ENCODE peak calls at places on chromosomes 2 and 18, in nine cellular contexts. One of them, this sample, is unnamed.

GRCh38 chr2:230205034-230205433 is 14.8 kb downstream of the SP110 start:
- DNase-seq in activated T-cell treated with anti-CD3 and anti-CD28 coated beads, Interleukin-2, amount 50 U/mL, for 72 hours: no peak
- DNase-seq in lung microvascular endothelial cell: no peak
- DNase-seq in activated naive CD4-positive, alpha-beta T cell treated with anti-CD3 and anti-CD28 coated beads, Interleukin-2, amount 10 ng/mL, durations not matched to agents 7 days and 5 days: no peak
- DNase-seq in mesothelial cell of epicardium: no peak
- DNase-seq in NCI-H2171: no peak
- DNase-seq in GM23248: no peak
- DNase-seq in effector memory CD8-positive, alpha-beta T cell: no peak
- DNase-seq in cardiac septum: no peak
- DNase-seq in this sample: no peak

GRCh38 chr18:57959278-57959677 is 84.7 kb upstream of the NEDD4L start:
- DNase-seq in lung microvascular endothelial cell: peak
- DNase-seq in NCI-H2171: no peak
- DNase-seq in mesothelial cell of epicardium: no peak
- DNase-seq in effector memory CD8-positive, alpha-beta T cell: no peak
- DNase-seq in cardiac septum: no peak
- DNase-seq in activated naive CD4-positive, alpha-beta T cell treated with anti-CD3 and anti-CD28 coated beads, Interleukin-2, amount 10 ng/mL, durations not matched to agents 7 days and 5 days: no peak
- DNase-seq in GM23248: peak
- DNase-seq in activated T-cell treated with anti-CD3 and anti-CD28 coated beads, Interleukin-2, amount 50 U/mL, for 72 hours: no peak
- DNase-seq in this sample: peak

GRCh38 chr2:23287250-23287704 is 97.7 kb upstream of the KLHL29 start:
- DNase-seq in activated naive CD4-positive, alpha-beta T cell treated with anti-CD3 and anti-CD28 coated beads, Interleukin-2, amount 10 ng/mL, durations not matched to agents 7 days and 5 days: no peak
- DNase-seq in effector memory CD8-positive, alpha-beta T cell: no peak
- DNase-seq in cardiac septum: no peak
- DNase-seq in lung microvascular endothelial cell: no peak
- DNase-seq in NCI-H2171: no peak
- DNase-seq in mesothelial cell of epicardium: peak
- DNase-seq in GM23248: peak
- DNase-seq in activated T-cell treated with anti-CD3 and anti-CD28 coated beads, Interleukin-2, amount 50 U/mL, for 72 hours: no peak
- DNase-seq in this sample: no peak

GRCh38 chr2:126655066-126655465 is 892 bp upstream of the GYPC start:
- DNase-seq in cardiac septum: peak
- DNase-seq in activated T-cell treated with anti-CD3 and anti-CD28 coated beads, Interleukin-2, amount 50 U/mL, for 72 hours: no peak
- DNase-seq in NCI-H2171: no peak
- DNase-seq in lung microvascular endothelial cell: no peak
- DNase-seq in GM23248: peak
- DNase-seq in mesothelial cell of epicardium: no peak
- DNase-seq in activated naive CD4-positive, alpha-beta T cell treated with anti-CD3 and anti-CD28 coated beads, Interleukin-2, amount 10 ng/mL, durations not matched to agents 7 days and 5 days: no peak
- DNase-seq in effector memory CD8-positive, alpha-beta T cell: no peak
- DNase-seq in this sample: no peak

GRCh38 chr2:176079285-176079830 is 4.4 kb downstream of the EVX2 start:
- DNase-seq in lung microvascular endothelial cell: no peak
- DNase-seq in NCI-H2171: no peak
- DNase-seq in cardiac septum: no peak
- DNase-seq in activated naive CD4-positive, alpha-beta T cell treated with anti-CD3 and anti-CD28 coated beads, Interleukin-2, amount 10 ng/mL, durations not matched to agents 7 days and 5 days: no peak
- DNase-seq in effector memory CD8-positive, alpha-beta T cell: no peak
- DNase-seq in mesothelial cell of epicardium: no peak
- DNase-seq in activated T-cell treated with anti-CD3 and anti-CD28 coated beads, Interleukin-2, amount 50 U/mL, for 72 hours: no peak
- DNase-seq in GM23248: no peak
- DNase-seq in this sample: no peak

GRCh38 chr2:172456002-172456401 is 28.6 kb downstream of the ITGA6 start:
- DNase-seq in NCI-H2171: no peak
- DNase-seq in activated T-cell treated with anti-CD3 and anti-CD28 coated beads, Interleukin-2, amount 50 U/mL, for 72 hours: no peak
- DNase-seq in activated naive CD4-positive, alpha-beta T cell treated with anti-CD3 and anti-CD28 coated beads, Interleukin-2, amount 10 ng/mL, durations not matched to agents 7 days and 5 days: no peak
- DNase-seq in GM23248: no peak
- DNase-seq in mesothelial cell of epicardium: no peak
- DNase-seq in cardiac septum: no peak
- DNase-seq in effector memory CD8-positive, alpha-beta T cell: no peak
- DNase-seq in lung microvascular endothelial cell: no peak
- DNase-seq in this sample: peak

GRCh38 chr2:22481507-22482217 is 903.3 kb upstream of the KLHL29 start:
- DNase-seq in activated T-cell treated with anti-CD3 and anti-CD28 coated beads, Interleukin-2, amount 50 U/mL, for 72 hours: no peak
- DNase-seq in GM23248: no peak
- DNase-seq in NCI-H2171: peak
- DNase-seq in effector memory CD8-positive, alpha-beta T cell: no peak
- DNase-seq in mesothelial cell of epicardium: no peak
- DNase-seq in cardiac septum: no peak
- DNase-seq in lung microvascular endothelial cell: no peak
- DNase-seq in activated naive CD4-positive, alpha-beta T cell treated with anti-CD3 and anti-CD28 coated beads, Interleukin-2, amount 10 ng/mL, durations not matched to agents 7 days and 5 days: no peak
- DNase-seq in this sample: no peak

GRCh38 chr2:219017166-219017931 is 24.0 kb downstream of the CFAP65 start:
- DNase-seq in activated naive CD4-positive, alpha-beta T cell treated with anti-CD3 and anti-CD28 coated beads, Interleukin-2, amount 10 ng/mL, durations not matched to agents 7 days and 5 days: no peak
- DNase-seq in lung microvascular endothelial cell: no peak
- DNase-seq in effector memory CD8-positive, alpha-beta T cell: no peak
- DNase-seq in activated T-cell treated with anti-CD3 and anti-CD28 coated beads, Interleukin-2, amount 50 U/mL, for 72 hours: no peak
- DNase-seq in cardiac septum: no peak
- DNase-seq in mesothelial cell of epicardium: no peak
- DNase-seq in NCI-H2171: no peak
- DNase-seq in GM23248: no peak
- DNase-seq in this sample: no peak

GRCh38 chr2:42238644-42239288 is 69.6 kb downstream of the EML4 start:
- DNase-seq in mesothelial cell of epicardium: no peak
- DNase-seq in GM23248: peak
- DNase-seq in effector memory CD8-positive, alpha-beta T cell: peak
- DNase-seq in activated naive CD4-positive, alpha-beta T cell treated with anti-CD3 and anti-CD28 coated beads, Interleukin-2, amount 10 ng/mL, durations not matched to agents 7 days and 5 days: peak
- DNase-seq in lung microvascular endothelial cell: peak
- DNase-seq in activated T-cell treated with anti-CD3 and anti-CD28 coated beads, Interleukin-2, amount 50 U/mL, for 72 hours: peak
- DNase-seq in NCI-H2171: no peak
- DNase-seq in cardiac septum: no peak
- DNase-seq in this sample: peak

GRCh38 chr2:79670198-79670597 is 157.3 kb downstream of the CTNNA2 start:
- DNase-seq in activated naive CD4-positive, alpha-beta T cell treated with anti-CD3 and anti-CD28 coated beads, Interleukin-2, amount 10 ng/mL, durations not matched to agents 7 days and 5 days: no peak
- DNase-seq in NCI-H2171: no peak
- DNase-seq in effector memory CD8-positive, alpha-beta T cell: no peak
- DNase-seq in mesothelial cell of epicardium: peak
- DNase-seq in cardiac septum: no peak
- DNase-seq in lung microvascular endothelial cell: no peak
- DNase-seq in activated T-cell treated with anti-CD3 and anti-CD28 coated beads, Interleukin-2, amount 50 U/mL, for 72 hours: no peak
- DNase-seq in GM23248: peak
- DNase-seq in this sample: no peak

GRCh38 chr2:15096873-15097272 is 464.3 kb downstream of the NBAS start:
- DNase-seq in lung microvascular endothelial cell: no peak
- DNase-seq in activated naive CD4-positive, alpha-beta T cell treated with anti-CD3 and anti-CD28 coated beads, Interleukin-2, amount 10 ng/mL, durations not matched to agents 7 days and 5 days: no peak
- DNase-seq in mesothelial cell of epicardium: no peak
- DNase-seq in effector memory CD8-positive, alpha-beta T cell: no peak
- DNase-seq in activated T-cell treated with anti-CD3 and anti-CD28 coated beads, Interleukin-2, amount 50 U/mL, for 72 hours: no peak
- DNase-seq in cardiac septum: no peak
- DNase-seq in GM23248: no peak
- DNase-seq in NCI-H2171: no peak
- DNase-seq in this sample: no peak

GRCh38 chr2:67702937-67703336 is 305.8 kb downstream of the ETAA1 start:
- DNase-seq in GM23248: no peak
- DNase-seq in activated T-cell treated with anti-CD3 and anti-CD28 coated beads, Interleukin-2, amount 50 U/mL, for 72 hours: no peak
- DNase-seq in lung microvascular endothelial cell: no peak
- DNase-seq in effector memory CD8-positive, alpha-beta T cell: no peak
- DNase-seq in NCI-H2171: no peak
- DNase-seq in activated naive CD4-positive, alpha-beta T cell treated with anti-CD3 and anti-CD28 coated beads, Interleukin-2, amount 10 ng/mL, durations not matched to agents 7 days and 5 days: no peak
- DNase-seq in mesothelial cell of epicardium: no peak
- DNase-seq in cardiac septum: no peak
- DNase-seq in this sample: no peak

GRCh38 chr18:45342653-45343052 is 272.6 kb upstream of the SLC14A2 start:
- DNase-seq in mesothelial cell of epicardium: no peak
- DNase-seq in activated naive CD4-positive, alpha-beta T cell treated with anti-CD3 and anti-CD28 coated beads, Interleukin-2, amount 10 ng/mL, durations not matched to agents 7 days and 5 days: no peak
- DNase-seq in activated T-cell treated with anti-CD3 and anti-CD28 coated beads, Interleukin-2, amount 50 U/mL, for 72 hours: no peak
- DNase-seq in GM23248: no peak
- DNase-seq in NCI-H2171: no peak
- DNase-seq in effector memory CD8-positive, alpha-beta T cell: no peak
- DNase-seq in lung microvascular endothelial cell: no peak
- DNase-seq in cardiac septum: no peak
- DNase-seq in this sample: no peak

GRCh38 chr18:70429847-70430500 is 141.1 kb downstream of the SOCS6 start:
- DNase-seq in lung microvascular endothelial cell: peak
- DNase-seq in effector memory CD8-positive, alpha-beta T cell: no peak
- DNase-seq in cardiac septum: no peak
- DNase-seq in mesothelial cell of epicardium: no peak
- DNase-seq in GM23248: no peak
- DNase-seq in activated T-cell treated with anti-CD3 and anti-CD28 coated beads, Interleukin-2, amount 50 U/mL, for 72 hours: no peak
- DNase-seq in NCI-H2171: no peak
- DNase-seq in activated naive CD4-positive, alpha-beta T cell treated with anti-CD3 and anti-CD28 coated beads, Interleukin-2, amount 10 ng/mL, durations not matched to agents 7 days and 5 days: no peak
- DNase-seq in this sample: no peak

GRCh38 chr2:234983011-234983726 is 31.4 kb downstream of the SH3BP4 start:
- DNase-seq in effector memory CD8-positive, alpha-beta T cell: no peak
- DNase-seq in lung microvascular endothelial cell: no peak
- DNase-seq in NCI-H2171: peak
- DNase-seq in cardiac septum: no peak
- DNase-seq in activated T-cell treated with anti-CD3 and anti-CD28 coated beads, Interleukin-2, amount 50 U/mL, for 72 hours: no peak
- DNase-seq in GM23248: no peak
- DNase-seq in activated naive CD4-positive, alpha-beta T cell treated with anti-CD3 and anti-CD28 coated beads, Interleukin-2, amount 10 ng/mL, durations not matched to agents 7 days and 5 days: no peak
- DNase-seq in mesothelial cell of epicardium: no peak
- DNase-seq in this sample: peak

GRCh38 chr2:54440050-54440449 is 16.1 kb upstream of the SPTBN1 start:
- DNase-seq in activated T-cell treated with anti-CD3 and anti-CD28 coated beads, Interleukin-2, amount 50 U/mL, for 72 hours: no peak
- DNase-seq in GM23248: no peak
- DNase-seq in effector memory CD8-positive, alpha-beta T cell: no peak
- DNase-seq in NCI-H2171: no peak
- DNase-seq in lung microvascular endothelial cell: no peak
- DNase-seq in activated naive CD4-positive, alpha-beta T cell treated with anti-CD3 and anti-CD28 coated beads, Interleukin-2, amount 10 ng/mL, durations not matched to agents 7 days and 5 days: no peak
- DNase-seq in cardiac septum: no peak
- DNase-seq in mesothelial cell of epicardium: no peak
- DNase-seq in this sample: no peak

GRCh38 chr2:232113821-232114220 is 152.3 kb downstream of the DIS3L2 start:
- DNase-seq in activated naive CD4-positive, alpha-beta T cell treated with anti-CD3 and anti-CD28 coated beads, Interleukin-2, amount 10 ng/mL, durations not matched to agents 7 days and 5 days: no peak
- DNase-seq in effector memory CD8-positive, alpha-beta T cell: no peak
- DNase-seq in lung microvascular endothelial cell: peak
- DNase-seq in mesothelial cell of epicardium: no peak
- DNase-seq in activated T-cell treated with anti-CD3 and anti-CD28 coated beads, Interleukin-2, amount 50 U/mL, for 72 hours: peak
- DNase-seq in cardiac septum: no peak
- DNase-seq in NCI-H2171: no peak
- DNase-seq in GM23248: peak
- DNase-seq in this sample: no peak

GRCh38 chr2:36965751-36966369 is 476 bp downstream of the STRN start:
- DNase-seq in cardiac septum: peak
- DNase-seq in lung microvascular endothelial cell: no peak
- DNase-seq in NCI-H2171: peak
- DNase-seq in mesothelial cell of epicardium: peak
- DNase-seq in activated naive CD4-positive, alpha-beta T cell treated with anti-CD3 and anti-CD28 coated beads, Interleukin-2, amount 10 ng/mL, durations not matched to agents 7 days and 5 days: peak
- DNase-seq in activated T-cell treated with anti-CD3 and anti-CD28 coated beads, Interleukin-2, amount 50 U/mL, for 72 hours: no peak
- DNase-seq in GM23248: peak
- DNase-seq in effector memory CD8-positive, alpha-beta T cell: peak
- DNase-seq in this sample: peak